ENCODE peak calls at places on chromosomes 4 and X, in nine cellular contexts. D is IMR-90, G is adrenal gland, X is spleen, L is A549, O is heart left ventricle, S is lower leg skin, B is erythroblast, I is body of pancreas. Q is an unnamed sample.

GRCh38 chr4:110681381-110681780 is 58.5 kb upstream of the PITX2 start:
- DNase-seq in D (no peak), G (no peak), X (no peak), L (no peak), O (no peak), S (no peak), B (no peak), I (no peak), Q (no peak)

GRCh38 chrX:66002832-66003680 is 36.8 kb downstream of the VSIG4 start:
- DNase-seq in D (no peak), G (no peak), X (no peak), L (no peak), O (no peak), S (no peak), B (no peak), I (no peak), Q (no peak)

GRCh38 chrX:9153299-9153698 is 119.4 kb upstream of the FAM9B start:
- DNase-seq in D (peak; percentile 65), G (no peak), X (no peak), L (peak; percentile 25), O (no peak), S (no peak), B (no peak), I (no peak), Q (no peak)

GRCh38 chrX:119573840-119574393 is 446 bp upstream of the UBE2A start:
- DNase-seq in D (peak; percentile 20), G (peak; percentile 52), X (no peak), L (peak; percentile 57), O (peak; percentile 27), S (peak; percentile 14), B (no peak), I (no peak), Q (peak; percentile 22)

GRCh38 chr4:106614446-106614845 is 245.9 kb upstream of the GIMD1 start:
- DNase-seq in D (peak; percentile 35), G (no peak), X (no peak), L (peak; percentile 1), O (no peak), S (no peak), B (no peak), I (no peak), Q (no peak)

GRCh38 chr4:41256131-41256739 is 493 bp upstream of the UCHL1 start:
- DNase-seq in D (peak; percentile 74), G (no peak), X (no peak), L (peak; percentile 37), O (no peak), S (no peak), B (peak; percentile 7), I (no peak), Q (no peak)

GRCh38 chr4:1010522-1011021 is 854 bp upstream of the FGFRL1 start:
- DNase-seq in D (peak; percentile 68), G (peak; percentile 85), X (peak; percentile 91), L (peak; percentile 83), O (peak; percentile 49), S (peak; percentile 79), B (peak; percentile 62), I (peak; percentile 59), Q (peak; percentile 73)

GRCh38 chrX:21723097-21723496 is 34.8 kb downstream of the SMPX start:
- DNase-seq in D (peak; percentile 14), G (no peak), X (no peak), L (no peak), O (no peak), S (no peak), B (no peak), I (no peak), Q (no peak)

GRCh38 chr4:15778742-15779231 is 659 bp downstream of the CD38 start:
- DNase-seq in D (no peak), G (peak; percentile 34), X (peak; percentile 91), L (peak; percentile 41), O (peak; percentile 36), S (no peak), B (no peak), I (peak; percentile 25), Q (peak; percentile 24)

GRCh38 chr4:16692493-16692892 is 206.0 kb downstream of the LDB2 start:
- DNase-seq in D (peak; percentile 61), G (no peak), X (no peak), L (no peak), O (no peak), S (no peak), B (no peak), I (no peak), Q (no peak)

DNA sequence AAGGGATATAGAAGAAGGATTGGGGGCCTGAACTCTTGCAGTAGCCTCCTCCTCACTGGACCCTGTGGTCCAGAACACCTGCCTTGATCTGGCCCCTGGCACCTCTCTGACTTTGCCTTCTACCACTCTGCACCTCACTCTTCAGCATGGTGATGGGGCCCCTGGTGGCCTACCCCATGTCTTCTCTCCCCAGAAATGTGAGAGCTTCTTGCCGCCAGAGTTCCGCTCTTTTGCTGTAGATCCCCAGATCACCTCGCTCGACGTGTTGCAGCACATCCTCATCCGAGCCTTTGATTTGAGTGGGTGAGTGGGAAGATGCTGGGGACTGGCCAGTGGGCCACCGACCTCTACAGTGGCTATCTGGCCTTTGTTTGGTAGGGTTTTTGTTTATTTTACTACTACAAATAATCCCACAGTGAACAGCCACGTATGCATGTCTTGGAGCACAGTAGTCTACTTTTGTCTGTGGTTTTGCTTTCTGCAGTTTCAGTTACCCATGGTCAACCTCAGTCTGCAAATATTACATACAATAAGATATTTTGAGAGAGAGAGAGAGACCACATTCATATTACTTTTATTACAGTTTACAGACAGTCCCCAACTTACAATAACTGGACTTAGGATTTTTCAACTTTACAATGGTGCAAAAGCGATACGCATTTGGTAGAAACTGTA is 1.8 kb downstream of the TBC1D25 start:
- DNase-seq in D (no peak), G (no peak), X (no peak), L (no peak), O (no peak), S (no peak), B (no peak), I (no peak), Q (no peak)
- TF ChIP-seq POLR2A in D (no peak), G (no peak), X (no peak), L (no peak), O (no peak), S (no peak), B (no peak), I (no peak), Q (no peak)

DNA sequence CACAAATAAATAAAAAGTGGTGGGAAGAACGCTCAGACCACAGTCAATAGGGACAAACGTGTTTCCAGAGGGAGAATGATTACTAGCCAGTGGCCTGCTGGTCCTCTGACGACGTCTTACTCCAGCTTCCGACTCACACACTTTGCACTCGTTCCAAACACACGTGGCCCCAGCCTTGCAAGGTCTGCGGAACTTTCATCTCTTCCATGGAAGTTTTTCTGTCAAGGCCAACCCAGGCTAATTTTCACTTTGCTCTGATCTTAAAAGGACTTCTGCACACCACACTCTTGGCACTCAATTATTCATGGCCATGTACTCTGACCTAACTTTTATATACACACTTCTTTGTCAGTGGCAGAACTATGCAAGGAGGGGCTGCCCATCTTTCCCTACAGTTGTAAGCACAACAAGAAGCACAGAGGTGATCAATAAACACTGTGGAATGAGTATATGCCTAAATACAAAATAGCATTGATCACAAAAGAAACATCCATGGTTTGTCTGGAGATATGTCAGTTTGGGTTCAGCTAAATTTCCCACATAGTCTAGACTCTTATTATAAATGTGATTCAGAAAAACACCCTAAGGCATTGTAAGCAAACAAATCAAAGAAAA is 69.4 kb downstream of the STX18 start:
- DNase-seq in D (peak; percentile 57), G (peak; percentile 91), X (no peak), L (no peak), O (no peak), S (no peak), B (no peak), I (no peak), Q (no peak)
- TF ChIP-seq POLR2A in D (no peak), G (no peak), X (no peak), L (no peak), O (no peak), S (no peak), B (no peak), I (no peak), Q (no peak)

GRCh38 chr4:154475800-154476199 is 15.8 kb downstream of the DCHS2 start:
- DNase-seq in D (no peak), G (no peak), X (no peak), L (no peak), O (no peak), S (no peak), B (no peak), I (no peak), Q (no peak)
- TF ChIP-seq POLR2A in D (no peak), G (no peak), X (no peak), L (no peak), O (no peak), S (no peak), B (no peak), I (no peak), Q (no peak)

GRCh38 chr4:151029537-151029936 is 14.5 kb upstream of the LRBA start:
- DNase-seq in D (no peak), G (no peak), X (no peak), L (no peak), O (no peak), S (no peak), B (no peak), I (no peak), Q (no peak)

GRCh38 chr4:151035321-151035720 is 20.2 kb upstream of the LRBA start:
- DNase-seq in D (no peak), G (no peak), X (no peak), L (no peak), O (no peak), S (no peak), B (no peak), I (no peak), Q (no peak)

GRCh38 chr4:151034829-151035228 is 19.7 kb upstream of the LRBA start:
- DNase-seq in D (no peak), G (no peak), X (no peak), L (no peak), O (no peak), S (no peak), B (no peak), I (no peak), Q (no peak)

GRCh38 chr4:151031831-151032605 is 16.9 kb upstream of the LRBA start:
- DNase-seq in D (peak; percentile 71), G (no peak), X (no peak), L (peak; percentile 35), O (no peak), S (no peak), B (peak; percentile 33), I (no peak), Q (no peak)
- TF ChIP-seq POLR2A in D (no peak), G (no peak), X (no peak), L (no peak), O (no peak), S (no peak), B (no peak), I (no peak), Q (no peak)

DNA sequence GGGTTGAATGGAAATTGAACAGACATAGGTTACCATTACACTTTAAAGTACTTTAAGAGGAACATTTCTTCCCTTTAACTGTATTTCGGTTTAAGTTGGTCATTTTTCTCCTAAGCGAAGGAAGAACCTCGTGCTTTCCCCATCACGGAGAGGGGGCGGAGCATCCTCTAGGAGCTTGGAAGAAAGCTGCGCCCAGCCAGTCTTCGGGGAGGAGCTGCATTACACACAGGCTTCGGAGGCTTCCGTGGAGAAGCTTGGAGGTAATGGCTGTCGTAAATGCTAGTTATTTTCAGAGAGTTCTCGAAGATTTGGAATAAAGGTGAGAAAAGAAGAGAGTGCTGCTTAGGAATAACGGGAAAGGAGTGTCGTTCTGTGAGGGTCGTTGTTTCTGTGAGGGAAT is at the start of gene PWWP3B:
- DNase-seq in D (no peak), G (peak; percentile 25), X (no peak), L (peak; percentile 6), O (peak; percentile 19), S (no peak), B (no peak), I (peak; percentile 73), Q (peak; percentile 55)
- TF ChIP-seq POLR2A in D (no peak), G (no peak), X (no peak), L (no peak), O (no peak), S (no peak), B (no peak), I (peak; percentile 82), Q (peak; percentile 49)

GRCh38 chr4:128811571-128812359 is 2.3 kb downstream of the JADE1 start:
- DNase-seq in D (peak; percentile 90), G (peak; percentile 95), X (peak; percentile 97), L (peak; percentile 94), O (peak; percentile 91), S (peak; percentile 88), B (peak; percentile 98), I (peak; percentile 90), Q (peak; percentile 86)
- TF ChIP-seq POLR2A in D (peak; percentile 75), G (peak; percentile 61), X (peak; percentile 67), L (peak; percentile 31), O (peak; percentile 70), S (no peak), B (peak; percentile 63), I (peak; percentile 75), Q (peak; percentile 70)

Q was measured in uterus.